ENCODE peak calls at places on chromosomes 4 and X, in four cellular contexts. P, M, Z and A are unnamed samples.

GRCh38 chr4:143184217-143184502 is 557 bp upstream of the USP38 start:
- DNase-seq in P (no peak), M (no peak), Z (peak; percentile 27), A (no peak)

GRCh38 chrX:115693476-115693875 is 132.5 kb downstream of the PLS3 start:
- DNase-seq in P (no peak), M (no peak), Z (no peak), A (no peak)

GRCh38 chr4:41802590-41802989 is 54.1 kb upstream of the PHOX2B start:
- DNase-seq in P (no peak), M (no peak), Z (no peak), A (no peak)

GRCh38 chr4:168741281-168742173 is 244.7 kb downstream of the PALLD start:
- DNase-seq in P (no peak), M (no peak), Z (no peak), A (no peak)

GRCh38 chr4:43837171-43837570 is 611.4 kb downstream of the KCTD8 start:
- DNase-seq in P (no peak), M (no peak), Z (no peak), A (no peak)

GRCh38 chr4:25859429-25860148 is 3.2 kb downstream of the SEL1L3 start:
- DNase-seq in P (no peak), M (no peak), Z (no peak), A (no peak)

GRCh38 chr4:105274504-105274903 is 127.8 kb downstream of the TET2 start:
- DNase-seq in P (no peak), M (no peak), Z (no peak), A (no peak)

GRCh38 chr4:185227131-185227551 is 17.7 kb downstream of the SNX25 start:
- DNase-seq in P (no peak), M (no peak), Z (no peak), A (no peak)

GRCh38 chr4:2457481-2458295 is 11.2 kb upstream of the RNF4 start:
- DNase-seq in P (no peak), M (no peak), Z (no peak), A (no peak)

GRCh38 chrX:42096262-42096939 is 173.0 kb upstream of the CASK start:
- DNase-seq in P (no peak), M (no peak), Z (no peak), A (peak; percentile 5)

GRCh38 chr4:68724426-68724825 is 54.0 kb upstream of the UGT2B15 start:
- DNase-seq in P (no peak), M (no peak), Z (no peak), A (no peak)

GRCh38 chr4:142128529-142128928 is 492.1 kb downstream of the IL15 start:
- DNase-seq in P (no peak), M (no peak), Z (no peak), A (no peak)

GRCh38 chr4:72318771-72319170 is 250.2 kb downstream of the ADAMTS3 start:
- DNase-seq in P (no peak), M (no peak), Z (no peak), A (no peak)

GRCh38 chr4:125316391-125316780 is 1.6 kb downstream of the FAT4 start:
- DNase-seq in P (no peak), M (peak; percentile 69), Z (peak; percentile 51), A (peak; percentile 39)

GRCh38 chrX:132740316-132741123 is 217.9 kb downstream of the HS6ST2 start:
- DNase-seq in P (no peak), M (no peak), Z (no peak), A (no peak)

GRCh38 chr4:154626793-154627484 is 14.5 kb upstream of the FGG start:
- DNase-seq in P (peak; percentile 57), M (peak; percentile 59), Z (no peak), A (no peak)

GRCh38 chr4:56990109-56990508 is 11.4 kb downstream of the POLR2B start:
- DNase-seq in P (no peak), M (no peak), Z (no peak), A (no peak)

GRCh38 chrX:21926116-21926515 is 14.4 kb upstream of the SMS start:
- DNase-seq in P (no peak), M (no peak), Z (no peak), A (no peak)

GRCh38 chrX:104372547-104372946 is 117.8 kb upstream of the ESX1 start:
- DNase-seq in P (no peak), M (no peak), Z (no peak), A (no peak)

GRCh38 chrX:10126044-10126443 is 30.7 kb upstream of the CLCN4 start:
- DNase-seq in P (no peak), M (no peak), Z (no peak), A (no peak)
- H3K36me3 ChIP-seq in P (no peaks in the 10 kb centered on the region), M (peaks cover 38% of the 10 kb centered on the region), Z (peaks cover 34% of the 10 kb centered on the region), A (no peaks in the 10 kb centered on the region)

GRCh38 chrX:134660627-134661026 is 2.4 kb upstream of the PLAC1 start:
- DNase-seq in P (no peak), M (no peak), Z (no peak), A (no peak)

GRCh38 chrX:134661295-134661694 is 3.0 kb upstream of the PLAC1 start:
- DNase-seq in P (no peak), M (no peak), Z (no peak), A (no peak)

GRCh38 chrX:134659761-134660160 is 1.5 kb upstream of the PLAC1 start:
- DNase-seq in P (no peak), M (no peak), Z (no peak), A (no peak)

GRCh38 chrX:134669378-134670098 is 11.3 kb upstream of the PLAC1 start:
- DNase-seq in P (no peak), M (no peak), Z (peak; percentile 20), A (peak; percentile 10)

GRCh38 chrX:134664202-134664601 is 5.9 kb upstream of the PLAC1 start:
- DNase-seq in P (no peak), M (no peak), Z (no peak), A (no peak)
- H3K36me3 ChIP-seq in P (no peaks in the 10 kb centered on the region), M (no peaks in the 10 kb centered on the region), Z (no peaks in the 10 kb centered on the region), A (no peaks in the 10 kb centered on the region)

DNA sequence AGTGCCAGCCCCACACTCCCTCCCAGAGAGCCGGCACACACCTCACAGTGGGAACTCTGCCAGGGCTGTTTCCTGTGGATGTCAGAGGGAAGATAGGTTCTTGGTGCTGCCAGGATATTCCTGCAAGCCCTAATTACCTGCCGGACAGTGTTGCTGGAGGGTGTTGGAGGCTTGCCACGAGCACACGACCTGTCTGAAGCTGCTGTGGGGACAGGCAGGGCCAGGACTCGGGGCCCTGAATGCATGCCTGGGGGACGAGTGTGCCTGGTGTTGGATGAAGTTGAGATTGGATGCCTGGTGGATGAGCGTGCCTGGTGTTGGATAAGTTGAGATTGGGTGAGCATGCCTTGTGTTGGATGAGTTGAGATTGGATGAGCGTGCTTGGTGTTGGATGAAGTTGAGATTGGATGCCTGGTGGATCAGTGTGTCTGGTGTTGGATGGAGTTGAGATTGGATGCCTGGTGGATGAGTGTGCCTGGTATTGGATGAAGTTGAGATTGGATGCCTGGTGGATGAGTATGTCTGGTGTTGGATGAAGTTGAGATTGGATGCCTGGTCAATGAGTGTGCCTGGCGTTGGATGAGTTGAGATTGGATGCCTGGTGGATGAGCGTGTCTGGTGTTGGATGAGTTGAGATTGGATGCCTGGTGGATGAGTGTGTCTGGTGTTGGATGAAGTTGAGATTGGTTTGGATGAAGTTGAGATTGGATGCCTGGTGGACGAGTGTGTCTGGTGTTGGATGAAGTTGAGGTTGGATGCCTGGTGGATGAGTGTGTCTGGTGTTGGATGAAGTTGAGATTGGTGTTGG is 23.2 kb upstream of the UVSSA start:
- DNase-seq in P (no peak), M (no peak), Z (no peak), A (no peak)
- H3K36me3 ChIP-seq in P (no peaks in the 10 kb centered on the region), M (peaks cover 77% of the 10 kb centered on the region), Z (peaks cover 70% of the 10 kb centered on the region), A (peaks cover 27% of the 10 kb centered on the region)

DNA sequence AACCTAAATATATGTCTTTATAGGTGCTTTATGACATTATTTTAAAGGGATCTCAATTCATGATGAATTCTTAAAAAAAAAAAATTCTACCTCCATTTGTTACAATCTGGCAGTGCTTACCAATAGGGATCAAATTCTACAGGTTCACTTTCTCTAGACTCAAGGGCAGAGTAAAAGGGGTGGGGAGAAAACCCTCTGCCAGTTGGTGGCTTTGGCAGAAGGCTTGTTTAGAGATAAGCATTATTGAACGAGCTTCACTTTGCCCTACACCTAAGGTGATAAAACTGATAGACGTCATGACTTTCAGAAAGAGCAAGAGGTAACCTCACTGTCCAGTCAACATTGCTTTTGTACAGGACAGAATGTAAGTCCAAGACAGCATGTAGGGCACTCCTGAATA is 53.6 kb downstream of the OSTC start:
- DNase-seq in P (no peak), M (no peak), Z (no peak), A (no peak)
- H3K36me3 ChIP-seq in P (no peaks in the 10 kb centered on the region), M (no peaks in the 10 kb centered on the region), Z (no peaks in the 10 kb centered on the region), A (no peaks in the 10 kb centered on the region)

GRCh38 chr4:4245172-4245571 is 2.9 kb downstream of the TMEM128 start:
- DNase-seq in P (no peak), M (no peak), Z (no peak), A (no peak)
- H3K36me3 ChIP-seq in P (no peaks in the 10 kb centered on the region), M (peaks cover 44% of the 10 kb centered on the region), Z (peaks cover 58% of the 10 kb centered on the region), A (peaks cover 8% of the 10 kb centered on the region)

GRCh38 chr4:95462946-95463345 is 85.8 kb downstream of the UNC5C start:
- DNase-seq in P (no peak), M (no peak), Z (no peak), A (no peak)

GRCh38 chr4:95469617-95470016 is 79.2 kb downstream of the UNC5C start:
- DNase-seq in P (no peak), M (no peak), Z (no peak), A (no peak)

GRCh38 chr4:95470622-95471021 is 78.2 kb downstream of the UNC5C start:
- DNase-seq in P (no peak), M (no peak), Z (no peak), A (no peak)

GRCh38 chr4:95465010-95465409 is 83.8 kb downstream of the UNC5C start:
- DNase-seq in P (no peak), M (no peak), Z (no peak), A (no peak)

DNA sequence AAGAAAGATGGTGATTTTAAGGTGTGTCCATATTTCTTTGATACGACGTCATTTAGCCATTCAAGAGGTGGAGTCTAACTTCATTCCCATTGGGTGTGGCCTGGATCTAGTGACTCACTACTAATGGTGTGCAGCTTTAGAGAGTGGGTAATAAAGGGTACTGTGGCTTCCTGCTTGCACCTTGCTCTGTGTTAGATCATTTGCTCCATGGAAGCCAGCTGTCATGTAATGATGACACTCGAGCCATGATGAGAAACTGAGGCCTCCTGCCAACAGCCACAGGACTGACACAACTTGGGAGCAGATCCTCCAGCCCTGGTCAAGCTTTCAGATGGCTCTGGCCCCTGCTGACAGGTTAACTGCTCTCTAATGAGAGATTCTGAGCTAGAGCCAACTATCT is 82.0 kb downstream of the UNC5C start:
- DNase-seq in P (no peak), M (no peak), Z (no peak), A (no peak)
- H3K36me3 ChIP-seq in P (no peaks in the 10 kb centered on the region), M (no peaks in the 10 kb centered on the region), Z (no peaks in the 10 kb centered on the region), A (no peaks in the 10 kb centered on the region)

DNA sequence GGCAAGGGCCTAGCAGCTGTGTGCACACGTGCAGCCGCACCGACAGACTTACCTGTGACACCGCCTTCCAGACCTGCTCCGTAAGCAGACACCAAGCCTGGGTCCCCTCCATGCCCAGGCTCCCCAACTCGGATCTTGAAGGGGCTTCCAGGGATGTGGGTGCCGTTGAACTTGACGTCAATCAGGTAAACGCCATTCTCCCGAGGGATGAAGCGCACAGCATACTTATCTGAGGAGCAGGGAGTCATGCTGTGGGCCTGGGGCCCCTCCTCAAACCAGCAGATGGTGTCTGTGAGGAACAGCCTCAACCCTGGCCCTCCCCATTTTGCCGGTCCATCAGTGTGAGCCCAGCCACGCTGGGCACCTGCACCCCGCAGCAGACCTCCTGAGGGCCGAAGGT is 24.5 kb downstream of the FLNA start:
- DNase-seq in P (no peak), M (no peak), Z (no peak), A (no peak)
- H3K36me3 ChIP-seq in P (no peaks in the 10 kb centered on the region), M (peaks cover 66% of the 10 kb centered on the region), Z (peaks cover 69% of the 10 kb centered on the region), A (peaks cover 69% of the 10 kb centered on the region)